ENCODE peak calls at places on chromosomes 2 and 18, in six cellular contexts. A, T, G, Q, B and W are unnamed samples.

GRCh38 chr2:160652236-160652635 is 158.6 kb upstream of the RBMS1 start:
- DNase-seq in A (no peak), T (peak; percentile 41), G (no peak), B (peak; percentile 34), Q (peak; percentile 93), W (peak; percentile 52)

GRCh38 chr2:209147981-209148380 is 275.9 kb upstream of the MAP2 start:
- DNase-seq in T (no peak), B (no peak), Q (no peak), G (no peak), A (no peak), W (no peak)

GRCh38 chr18:78448106-78448505 is 531.5 kb upstream of the SALL3 start:
- DNase-seq in T (no peak), B (no peak), A (no peak), Q (no peak), G (peak; percentile 64), W (no peak)

GRCh38 chr2:210671065-210671464 is 114.7 kb downstream of the CPS1 start:
- DNase-seq in T (no peak), B (no peak), Q (no peak), G (no peak), A (no peak), W (no peak)

GRCh38 chr2:174015428-174015827 is 50.3 kb upstream of the SP3 start:
- DNase-seq in A (no peak), Q (no peak), T (no peak), B (no peak), G (no peak), W (no peak)

GRCh38 chr2:7692657-7693161 is 775.5 kb downstream of the RNF144A start:
- DNase-seq in B (peak; percentile 98), G (no peak), Q (peak; percentile 46), A (peak; percentile 66), T (no peak), W (no peak)

GRCh38 chr2:66324924-66325583 is 109.9 kb upstream of the MEIS1 start:
- DNase-seq in G (no peak), T (no peak), B (no peak), Q (no peak), A (no peak), W (no peak)

GRCh38 chr2:188776634-188777033 is 197.5 kb upstream of the COL3A1 start:
- DNase-seq in B (peak; percentile 62), A (no peak), T (no peak), G (no peak), Q (peak; percentile 3), W (no peak)

GRCh38 chr2:211270257-211270656 is 713.9 kb downstream of the CPS1 start:
- DNase-seq in B (no peak), T (no peak), A (no peak), Q (no peak), G (no peak), W (no peak)

GRCh38 chr2:43251171-43251731 is 24.8 kb upstream of the ZFP36L2 start:
- DNase-seq in A (no peak), Q (no peak), B (peak; percentile 76), G (no peak), T (no peak), W (no peak)

GRCh38 chr18:50507120-50507590 is 52.7 kb upstream of the MAPK4 start:
- DNase-seq in T (peak; percentile 50), G (peak; percentile 79), A (peak; percentile 63), Q (peak; percentile 26), B (peak; percentile 32), W (no peak)

GRCh38 chr2:43538034-43538670 is 57.7 kb downstream of the THADA start:
- DNase-seq in B (peak; percentile 29), A (no peak), G (no peak), T (no peak), Q (no peak), W (no peak)

GRCh38 chr2:101330253-101330921 is 21.9 kb upstream of the RNF149 start:
- DNase-seq in A (no peak), G (no peak), T (peak; percentile 68), Q (no peak), B (no peak), W (peak; percentile 46)

GRCh38 chr2:204494681-204495080 is 50.6 kb upstream of the PARD3B start:
- DNase-seq in T (no peak), Q (no peak), G (no peak), B (no peak), A (no peak), W (no peak)

GRCh38 chr2:37020212-37020886 is 54.0 kb upstream of the STRN start:
- DNase-seq in G (no peak), B (peak; percentile 81), A (peak; percentile 87), T (peak; percentile 15), Q (peak; percentile 3), W (no peak)

GRCh38 chr2:171883275-171883893 is 10.7 kb downstream of the SLC25A12 start:
- DNase-seq in G (no peak), A (no peak), B (no peak), Q (no peak), T (no peak), W (no peak)

GRCh38 chr2:188734688-188735087 is 239.5 kb upstream of the COL3A1 start:
- DNase-seq in T (no peak), Q (no peak), A (no peak), G (no peak), B (no peak), W (no peak)

GRCh38 chr2:233113114-233113452 is 52.9 kb downstream of the INPP5D start:
- DNase-seq in B (no peak), A (no peak), T (no peak), G (peak; percentile 67), Q (no peak), W (no peak)

GRCh38 chr18:48304906-48305693 is 104.1 kb downstream of the ZBTB7C start:
- DNase-seq in T (no peak), Q (no peak), B (no peak), G (no peak), A (no peak), W (no peak)

GRCh38 chr2:69483024-69483423 is 45.8 kb upstream of the NFU1 start:
- DNase-seq in Q (no peak), B (no peak), A (no peak), G (no peak), T (no peak), W (no peak)

GRCh38 chr18:35344736-35345459 is 678 bp upstream of the ZNF24 start:
- DNase-seq in G (no peak), B (no peak), T (no peak), Q (no peak), A (no peak), W (no peak)

GRCh38 chr2:128632491-128632780 is 313.8 kb upstream of the HS6ST1 start:
- DNase-seq in T (no peak), Q (no peak), A (no peak), B (no peak), G (no peak), W (no peak)

GRCh38 chr2:134657650-134658250 is 61.0 kb downstream of the TMEM163 start:
- DNase-seq in A (no peak), B (peak; percentile 30), G (peak; percentile 43), Q (no peak), T (no peak), W (peak; percentile 43)

GRCh38 chr2:204842731-204843490 is 297.6 kb downstream of the PARD3B start:
- DNase-seq in Q (peak; percentile 82), B (peak; percentile 97), A (peak; percentile 68), G (no peak), T (no peak), W (no peak)

GRCh38 chr2:158142568-158143332 is 41.1 kb downstream of the UPP2 start:
- DNase-seq in A (no peak), T (no peak), Q (peak; percentile 93), G (no peak), B (no peak), W (no peak)

GRCh38 chr18:59228361-59228760 is 8.4 kb downstream of the GRP start:
- DNase-seq in B (peak; percentile 75), Q (no peak), T (no peak), G (no peak), A (no peak), W (no peak)

GRCh38 chr2:137387044-137387443 is 577.2 kb upstream of the HNMT start:
- DNase-seq in B (no peak), Q (no peak), G (no peak), T (no peak), A (no peak), W (no peak)

GRCh38 chr18:11923454-11923853 is 15.3 kb upstream of the MPPE1 start:
- DNase-seq in Q (no peak), G (no peak), A (no peak), B (no peak), T (no peak), W (no peak)

GRCh38 chr2:163347982-163348842 is 387.6 kb downstream of the FIGN start:
- DNase-seq in A (peak; percentile 83), Q (peak; percentile 84), B (no peak), T (peak; percentile 31), G (no peak), W (no peak)

GRCh38 chr2:1482253-1482675 is 69.0 kb downstream of the TPO start:
- DNase-seq in Q (no peak), G (no peak), T (no peak), B (no peak), A (no peak), W (no peak)

GRCh38 chr18:58125756-58126155 is 81.7 kb downstream of the NEDD4L start:
- DNase-seq in A (no peak), B (no peak), T (no peak), Q (no peak), G (no peak), W (no peak)

GRCh38 chr2:28394997-28395333 is 2.3 kb downstream of the FOSL2 start:
- DNase-seq in B (no peak), A (no peak), T (peak; percentile 53), Q (no peak), G (no peak), W (no peak)
- H3K36me3 ChIP-seq in B (peaks cover 3% of the 10 kb centered on the region), A (no peaks in the 10 kb centered on the region), T (no peaks in the 10 kb centered on the region), Q (peaks cover 4% of the 10 kb centered on the region), G (no peaks in the 10 kb centered on the region), W (no peaks in the 10 kb centered on the region)

GRCh38 chr2:223835701-223836532 is 1.5 kb downstream of the AP1S3 start:
- DNase-seq in G (no peak), T (peak; percentile 27), A (no peak), Q (no peak), B (no peak), W (no peak)
- H3K4me3 ChIP-seq in G (no peak overlapping the region), T (no peak overlapping the region), A (peak overlapping the region; percentile 67), Q (no peak overlapping the region), B (no peak overlapping the region), W (no peak overlapping the region)

GRCh38 chr2:9492927-9493326 is 18.6 kb downstream of the IAH1 start:
- DNase-seq in T (no peak), A (no peak), Q (no peak), G (no peak), B (no peak), W (no peak)

GRCh38 chr2:9493478-9493877 is 19.1 kb downstream of the IAH1 start:
- DNase-seq in B (no peak), G (no peak), T (no peak), A (no peak), Q (no peak), W (no peak)

GRCh38 chr2:9490789-9491188 is 16.4 kb downstream of the IAH1 start:
- DNase-seq in A (no peak), T (no peak), G (no peak), Q (no peak), B (no peak), W (no peak)

GRCh38 chr2:9497017-9497416 is 22.7 kb downstream of the IAH1 start:
- DNase-seq in T (no peak), B (no peak), A (no peak), Q (no peak), G (no peak), W (no peak)

GRCh38 chr2:9494096-9494495 is 19.7 kb downstream of the IAH1 start:
- DNase-seq in A (no peak), B (no peak), G (no peak), T (no peak), Q (no peak), W (no peak)
- H3K36me3 ChIP-seq in A (peaks cover 27% of the 10 kb centered on the region), B (peaks cover 51% of the 10 kb centered on the region), G (peaks cover 91% of the 10 kb centered on the region), T (peaks cover 11% of the 10 kb centered on the region), Q (peaks cover 36% of the 10 kb centered on the region), W (peaks cover 45% of the 10 kb centered on the region)

GRCh38 chr18:65288908-65289307 is 461.9 kb upstream of the CDH7 start:
- DNase-seq in T (no peak), G (no peak), Q (no peak), B (no peak), A (no peak), W (no peak)
- H3K4me3 ChIP-seq in T (no peak overlapping the region), G (no peak overlapping the region), Q (no peak overlapping the region), B (no peak overlapping the region), A (no peak overlapping the region), W (no peak overlapping the region)